ENCODE peak calls at places on chromosomes 5 and 9, in five cellular contexts. H is endothelial cell, D is cardiac muscle cell, I is GM12865, J is GM13976. E is an unnamed sample.

GRCh38 chr5:57221049-57221568 is 47.2 kb downstream of the GPBP1 start:
- DNase-seq in H (peak), D (peak), I (peak), J (peak), E (peak)

GRCh38 chr5:418681-419121 is 24.3 kb upstream of the EXOC3 start:
- DNase-seq in H (no peak), D (no peak), I (no peak), J (no peak), E (no peak)

GRCh38 chr5:107669543-107670027 is 1.2 kb downstream of the EFNA5 start:
- DNase-seq in H (peak), D (peak), I (peak), J (peak), E (peak)

GRCh38 chr5:157186309-157187045 is 5.8 kb downstream of the ITK start:
- DNase-seq in H (no peak), D (no peak), I (no peak), J (no peak), E (no peak)

GRCh38 chr9:106860731-106861584 is 2.0 kb upstream of the ZNF462 start:
- DNase-seq in H (peak), D (peak), I (no peak), J (peak), E (no peak)

GRCh38 chr5:150486402-150487198 is 21.3 kb upstream of the NDST1 start:
- DNase-seq in H (peak), D (peak), I (peak), J (peak), E (peak)

GRCh38 chr9:116639251-116639741 is 47.8 kb upstream of the TRIM32 start:
- DNase-seq in H (no peak), D (peak), I (no peak), J (no peak), E (no peak)

GRCh38 chr5:56409331-56410190 is 176.4 kb upstream of the ANKRD55 start:
- DNase-seq in H (no peak), D (peak), I (no peak), J (no peak), E (no peak)

GRCh38 chr9:34459356-34459755 is 751 bp downstream of the DNAI1 start:
- DNase-seq in H (no peak), D (no peak), I (no peak), J (no peak), E (no peak)

GRCh38 chr5:92527311-92528078 is 1053.5 kb downstream of the NR2F1-AS1 start:
- DNase-seq in H (no peak), D (peak), I (no peak), J (no peak), E (no peak)

GRCh38 chr5:81760521-81760920 is 9.6 kb upstream of the SSBP2 start:
- DNase-seq in H (no peak), D (no peak), I (no peak), J (no peak), E (no peak)

GRCh38 chr9:93580654-93581380 is 4.4 kb downstream of the PHF2 start:
- DNase-seq in H (no peak), D (no peak), I (no peak), J (no peak), E (no peak)

GRCh38 chr9:106717686-106718085 is 145.3 kb upstream of the ZNF462 start:
- DNase-seq in H (no peak), D (peak), I (no peak), J (no peak), E (no peak)

GRCh38 chr5:369151-369939 is 47.8 kb downstream of the AHRR start:
- DNase-seq in H (no peak), D (no peak), I (peak), J (peak), E (no peak)

GRCh38 chr9:102521097-102521755 is 473.9 kb upstream of the CYLC2 start:
- DNase-seq in H (no peak), D (no peak), I (no peak), J (no peak), E (no peak)

GRCh38 chr5:169584998-169585451 is 1.5 kb downstream of the SPDL1 start:
- DNase-seq in H (no peak), D (no peak), I (no peak), J (no peak), E (no peak)
- TF ChIP-seq CTCF in H (no peak), D (no peak), I (no peak), J (no peak), E (no peak)

GRCh38 chr9:134670042-134670525 is 28.5 kb downstream of the COL5A1 start:
- DNase-seq in H (no peak), D (peak), I (no peak), J (no peak), E (no peak)
- TF ChIP-seq CTCF in H (no peak), D (no peak), I (no peak), J (no peak), E (no peak)

GRCh38 chr5:23507278-23507685 is at the start of gene PRDM9:
- DNase-seq in H (no peak), D (peak), I (no peak), J (peak), E (no peak)

DNA sequence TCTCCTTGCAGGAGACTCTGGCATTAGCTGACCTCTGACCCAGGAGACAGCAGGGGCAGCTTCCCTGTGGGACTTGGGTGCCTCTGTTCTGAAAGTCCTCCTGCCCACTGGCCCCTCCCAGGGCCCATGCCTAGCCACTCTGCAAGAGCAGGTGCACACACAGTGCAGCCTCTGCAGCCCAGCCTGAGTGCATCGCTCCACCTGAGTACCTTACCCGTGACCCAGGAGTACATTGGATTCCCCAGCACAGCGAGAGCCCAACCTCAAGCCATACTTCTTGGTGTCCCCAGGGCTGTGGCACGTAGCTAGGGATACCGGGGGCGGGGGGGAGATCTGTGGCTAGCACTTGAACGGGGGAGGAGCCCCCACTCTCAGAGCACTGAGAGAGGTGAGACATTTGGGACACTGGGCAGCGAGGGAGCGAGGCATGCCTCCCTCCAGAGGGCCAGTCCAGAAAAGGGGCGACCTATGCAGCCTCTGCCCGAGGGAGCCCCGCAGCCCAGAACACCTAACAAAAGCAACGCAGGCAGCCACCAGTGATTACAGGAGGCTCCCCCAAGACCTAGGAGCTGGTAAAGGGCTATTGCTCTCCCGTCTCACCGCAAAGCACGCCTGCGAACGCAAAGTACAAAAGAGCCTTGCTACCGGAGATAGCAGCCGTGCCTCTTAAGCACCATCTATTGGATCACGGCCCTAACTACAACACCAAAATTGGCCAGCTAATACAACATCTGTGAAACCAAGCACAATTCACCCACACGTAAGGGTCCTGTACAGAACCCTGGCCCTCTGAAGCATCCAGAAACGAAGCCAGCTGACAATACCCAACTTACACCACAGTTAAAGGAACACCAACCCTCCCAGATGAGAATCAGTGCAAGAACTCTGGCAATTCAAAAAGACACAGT is 826 bp upstream of the PRDM9 start:
- DNase-seq in H (no peak), D (peak), I (no peak), J (no peak), E (no peak)
- TF ChIP-seq CTCF in H (no peak), D (peak), I (no peak), J (no peak), E (peak)

DNA sequence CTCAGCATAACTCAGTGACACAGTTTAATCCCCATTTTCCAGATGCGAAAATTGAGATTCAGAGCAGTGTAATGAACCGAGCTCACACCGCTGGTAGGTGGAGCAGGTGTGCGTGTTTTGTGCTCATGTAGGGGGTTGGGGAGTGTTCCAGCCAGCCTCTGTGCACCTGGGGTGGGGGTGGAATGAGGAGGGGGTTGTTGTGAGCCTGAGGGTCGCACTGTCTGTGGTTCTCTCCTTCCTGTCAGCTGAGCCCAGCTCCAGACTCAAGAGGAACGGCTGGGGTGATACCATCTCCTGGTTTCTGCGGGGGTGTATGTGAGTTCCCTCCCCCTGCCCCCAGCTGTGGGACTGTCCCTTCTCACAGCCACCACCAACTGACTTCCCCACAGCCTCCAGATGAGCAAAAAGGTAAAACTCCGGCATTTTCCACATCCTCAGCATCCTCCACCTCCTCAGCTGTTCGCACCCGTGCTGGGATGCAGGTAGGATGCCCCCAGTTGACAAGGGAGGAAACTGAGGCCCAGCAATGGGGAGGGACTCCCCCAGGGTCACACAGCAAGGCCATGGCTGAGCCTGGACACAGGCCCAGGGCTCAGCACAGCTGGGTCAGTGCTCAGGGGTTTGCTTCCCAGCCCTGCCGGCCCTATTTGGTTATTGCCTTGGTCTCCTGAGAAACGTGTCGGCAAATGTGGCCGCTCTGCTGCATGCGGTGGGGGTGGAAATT is 2.1 kb downstream of the SH2D3C start:
- DNase-seq in H (peak), D (no peak), I (peak), J (peak), E (peak)
- TF ChIP-seq CTCF in H (no peak), D (no peak), I (no peak), J (no peak), E (no peak)

GRCh38 chr5:178074266-178074952 is 38.9 kb upstream of the N4BP3 start:
- DNase-seq in H (no peak), D (peak), I (peak), J (peak), E (no peak)
- TF ChIP-seq CTCF in H (no peak), D (no peak), I (peak), J (peak), E (no peak)

DNA sequence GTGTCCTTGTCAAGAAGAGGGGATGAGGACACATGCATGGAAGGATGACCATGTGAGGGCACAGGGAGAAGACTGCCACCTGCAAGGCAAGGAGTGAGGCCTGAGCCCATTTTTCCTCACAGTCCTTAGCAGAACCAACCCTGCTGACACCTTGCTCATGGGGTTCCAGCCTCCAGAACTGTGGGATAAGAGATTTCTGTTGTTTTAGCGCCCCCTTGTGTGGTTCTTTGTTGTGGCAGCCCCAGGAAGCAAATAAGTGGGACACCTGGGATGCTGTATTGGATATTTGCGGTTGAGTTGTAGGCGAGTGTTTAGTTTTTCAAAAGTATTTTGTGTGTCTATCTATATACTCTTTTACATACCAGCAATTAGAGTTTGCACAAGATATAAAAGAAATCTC is 206.4 kb downstream of the NXNL2 start:
- DNase-seq in H (no peak), D (no peak), I (peak), J (no peak), E (no peak)
- TF ChIP-seq CTCF in H (peak), D (peak), I (peak), J (peak), E (no peak)

GRCh38 chr5:143182901-143183820 is 220.3 kb downstream of the NR3C1 start:
- DNase-seq in H (no peak), D (peak), I (peak), J (peak), E (peak)
- TF ChIP-seq CTCF in H (no peak), D (no peak), I (peak), J (no peak), E (no peak)

GRCh38 chr5:64594601-64595518 is 89.0 kb downstream of the RGS7BP start:
- DNase-seq in H (peak), D (peak), I (peak), J (no peak), E (no peak)

GRCh38 chr5:64594025-64594424 is 88.2 kb downstream of the RGS7BP start:
- DNase-seq in H (no peak), D (no peak), I (no peak), J (no peak), E (no peak)

GRCh38 chr5:64599226-64599625 is 91.1 kb upstream of the SHISAL2B start:
- DNase-seq in H (no peak), D (no peak), I (no peak), J (no peak), E (no peak)

GRCh38 chr5:64592942-64593341 is 87.1 kb downstream of the RGS7BP start:
- DNase-seq in H (no peak), D (no peak), I (no peak), J (no peak), E (no peak)

GRCh38 chr5:64595519-64595855 is 89.7 kb downstream of the RGS7BP start:
- DNase-seq in H (no peak), D (no peak), I (no peak), J (no peak), E (no peak)
- TF ChIP-seq CTCF in H (no peak), D (no peak), I (no peak), J (no peak), E (no peak)

E was measured in GM10248.